ENCODE peak calls at places on chromosomes 16 and 17, in seven cellular contexts. One of them, this sample, is unnamed.

GRCh38 chr16:23826528-23827244 is 9.1 kb upstream of the PRKCB start:
- DNase-seq in Kasumi-1: peak
- DNase-seq in HEK293T: no peak
- DNase-seq in SJSA1: no peak
- DNase-seq in T-helper 22 cell: peak
- DNase-seq in activated CD8-positive, alpha-beta memory T cell treated with anti-CD3 and anti-CD28 coated beads, Interleukin-2, amount 10 ng/mL, durations not matched to agents 7 days and 5 days: peak
- DNase-seq in EL: no peak
- DNase-seq in this sample: no peak

GRCh38 chr16:31860508-31860907 is 13.1 kb upstream of the ZNF267 start:
- DNase-seq in SJSA1: no peak
- DNase-seq in activated CD8-positive, alpha-beta memory T cell treated with anti-CD3 and anti-CD28 coated beads, Interleukin-2, amount 10 ng/mL, durations not matched to agents 7 days and 5 days: no peak
- DNase-seq in T-helper 22 cell: no peak
- DNase-seq in EL: no peak
- DNase-seq in HEK293T: no peak
- DNase-seq in Kasumi-1: no peak
- DNase-seq in this sample: no peak

GRCh38 chr16:54166342-54166865 is 120.2 kb downstream of the IRX3 start:
- DNase-seq in Kasumi-1: no peak
- DNase-seq in T-helper 22 cell: no peak
- DNase-seq in EL: no peak
- DNase-seq in activated CD8-positive, alpha-beta memory T cell treated with anti-CD3 and anti-CD28 coated beads, Interleukin-2, amount 10 ng/mL, durations not matched to agents 7 days and 5 days: no peak
- DNase-seq in SJSA1: no peak
- DNase-seq in HEK293T: no peak
- DNase-seq in this sample: no peak

GRCh38 chr17:11925271-11926021 is 71.8 kb downstream of the ZNF18 start:
- DNase-seq in EL: no peak
- DNase-seq in HEK293T: no peak
- DNase-seq in activated CD8-positive, alpha-beta memory T cell treated with anti-CD3 and anti-CD28 coated beads, Interleukin-2, amount 10 ng/mL, durations not matched to agents 7 days and 5 days: no peak
- DNase-seq in Kasumi-1: no peak
- DNase-seq in T-helper 22 cell: no peak
- DNase-seq in SJSA1: no peak
- DNase-seq in this sample: no peak

GRCh38 chr17:64441772-64442549 is 7.0 kb upstream of the MILR1 start:
- DNase-seq in activated CD8-positive, alpha-beta memory T cell treated with anti-CD3 and anti-CD28 coated beads, Interleukin-2, amount 10 ng/mL, durations not matched to agents 7 days and 5 days: peak
- DNase-seq in Kasumi-1: peak
- DNase-seq in T-helper 22 cell: peak
- DNase-seq in HEK293T: no peak
- DNase-seq in SJSA1: peak
- DNase-seq in EL: no peak
- DNase-seq in this sample: no peak

GRCh38 chr17:77391668-77392375 is 251.1 kb downstream of the SEC14L1 start:
- DNase-seq in HEK293T: no peak
- DNase-seq in SJSA1: peak
- DNase-seq in Kasumi-1: peak
- DNase-seq in EL: peak
- DNase-seq in activated CD8-positive, alpha-beta memory T cell treated with anti-CD3 and anti-CD28 coated beads, Interleukin-2, amount 10 ng/mL, durations not matched to agents 7 days and 5 days: peak
- DNase-seq in T-helper 22 cell: no peak
- DNase-seq in this sample: peak

GRCh38 chr17:83186226-83186625 is 106.8 kb downstream of the METRNL start:
- DNase-seq in Kasumi-1: peak
- DNase-seq in SJSA1: peak
- DNase-seq in T-helper 22 cell: no peak
- DNase-seq in EL: no peak
- DNase-seq in activated CD8-positive, alpha-beta memory T cell treated with anti-CD3 and anti-CD28 coated beads, Interleukin-2, amount 10 ng/mL, durations not matched to agents 7 days and 5 days: peak
- DNase-seq in HEK293T: no peak
- DNase-seq in this sample: no peak

GRCh38 chr16:47374629-47375028 is 86.2 kb downstream of the ITFG1 start:
- DNase-seq in activated CD8-positive, alpha-beta memory T cell treated with anti-CD3 and anti-CD28 coated beads, Interleukin-2, amount 10 ng/mL, durations not matched to agents 7 days and 5 days: no peak
- DNase-seq in EL: no peak
- DNase-seq in HEK293T: no peak
- DNase-seq in Kasumi-1: no peak
- DNase-seq in T-helper 22 cell: no peak
- DNase-seq in SJSA1: no peak
- DNase-seq in this sample: no peak

GRCh38 chr16:31874354-31875111 is 926 bp downstream of the ZNF267 start:
- DNase-seq in T-helper 22 cell: peak
- DNase-seq in SJSA1: no peak
- DNase-seq in HEK293T: peak
- DNase-seq in Kasumi-1: peak
- DNase-seq in EL: peak
- DNase-seq in activated CD8-positive, alpha-beta memory T cell treated with anti-CD3 and anti-CD28 coated beads, Interleukin-2, amount 10 ng/mL, durations not matched to agents 7 days and 5 days: peak
- DNase-seq in this sample: peak

GRCh38 chr17:58534901-58535421 is 20.5 kb upstream of the MTMR4 start:
- DNase-seq in Kasumi-1: no peak
- DNase-seq in T-helper 22 cell: no peak
- DNase-seq in EL: peak
- DNase-seq in HEK293T: no peak
- DNase-seq in activated CD8-positive, alpha-beta memory T cell treated with anti-CD3 and anti-CD28 coated beads, Interleukin-2, amount 10 ng/mL, durations not matched to agents 7 days and 5 days: no peak
- DNase-seq in SJSA1: no peak
- DNase-seq in this sample: no peak

GRCh38 chr17:75498726-75499213 is 16.6 kb downstream of the CASKIN2 start:
- DNase-seq in activated CD8-positive, alpha-beta memory T cell treated with anti-CD3 and anti-CD28 coated beads, Interleukin-2, amount 10 ng/mL, durations not matched to agents 7 days and 5 days: no peak
- DNase-seq in Kasumi-1: peak
- DNase-seq in HEK293T: no peak
- DNase-seq in T-helper 22 cell: no peak
- DNase-seq in SJSA1: no peak
- DNase-seq in EL: peak
- DNase-seq in this sample: no peak

GRCh38 chr17:66966529-66967418 is 2.3 kb downstream of the CACNG4 start:
- DNase-seq in T-helper 22 cell: no peak
- DNase-seq in EL: no peak
- DNase-seq in SJSA1: no peak
- DNase-seq in HEK293T: no peak
- DNase-seq in activated CD8-positive, alpha-beta memory T cell treated with anti-CD3 and anti-CD28 coated beads, Interleukin-2, amount 10 ng/mL, durations not matched to agents 7 days and 5 days: no peak
- DNase-seq in Kasumi-1: no peak
- DNase-seq in this sample: no peak

GRCh38 chr17:81270279-81270678 is 24.8 kb downstream of the SLC38A10 start:
- DNase-seq in Kasumi-1: peak
- DNase-seq in EL: no peak
- DNase-seq in T-helper 22 cell: no peak
- DNase-seq in SJSA1: no peak
- DNase-seq in HEK293T: no peak
- DNase-seq in activated CD8-positive, alpha-beta memory T cell treated with anti-CD3 and anti-CD28 coated beads, Interleukin-2, amount 10 ng/mL, durations not matched to agents 7 days and 5 days: no peak
- DNase-seq in this sample: no peak

GRCh38 chr16:16014329-16015224 is 65.2 kb downstream of the ABCC1 start:
- DNase-seq in HEK293T: no peak
- DNase-seq in SJSA1: peak
- DNase-seq in T-helper 22 cell: no peak
- DNase-seq in Kasumi-1: no peak
- DNase-seq in activated CD8-positive, alpha-beta memory T cell treated with anti-CD3 and anti-CD28 coated beads, Interleukin-2, amount 10 ng/mL, durations not matched to agents 7 days and 5 days: no peak
- DNase-seq in EL: no peak
- DNase-seq in this sample: no peak

GRCh38 chr17:49456172-49456965 is 38.7 kb upstream of the NGFR start:
- DNase-seq in EL: peak
- DNase-seq in activated CD8-positive, alpha-beta memory T cell treated with anti-CD3 and anti-CD28 coated beads, Interleukin-2, amount 10 ng/mL, durations not matched to agents 7 days and 5 days: no peak
- DNase-seq in HEK293T: no peak
- DNase-seq in T-helper 22 cell: no peak
- DNase-seq in SJSA1: no peak
- DNase-seq in Kasumi-1: peak
- DNase-seq in this sample: no peak

GRCh38 chr16:1474047-1474446 is 781 bp downstream of the CLCN7 start:
- DNase-seq in EL: no peak
- DNase-seq in Kasumi-1: no peak
- DNase-seq in HEK293T: no peak
- DNase-seq in T-helper 22 cell: no peak
- DNase-seq in activated CD8-positive, alpha-beta memory T cell treated with anti-CD3 and anti-CD28 coated beads, Interleukin-2, amount 10 ng/mL, durations not matched to agents 7 days and 5 days: no peak
- DNase-seq in SJSA1: no peak
- DNase-seq in this sample: no peak

GRCh38 chr17:82016061-82016874 is 6.4 kb downstream of the CENPX start:
- DNase-seq in Kasumi-1: no peak
- DNase-seq in SJSA1: no peak
- DNase-seq in EL: no peak
- DNase-seq in T-helper 22 cell: no peak
- DNase-seq in HEK293T: no peak
- DNase-seq in activated CD8-positive, alpha-beta memory T cell treated with anti-CD3 and anti-CD28 coated beads, Interleukin-2, amount 10 ng/mL, durations not matched to agents 7 days and 5 days: no peak
- DNase-seq in this sample: no peak

GRCh38 chr16:10556240-10556639 is 24.2 kb downstream of the EMP2 start:
- DNase-seq in HEK293T: no peak
- DNase-seq in SJSA1: no peak
- DNase-seq in activated CD8-positive, alpha-beta memory T cell treated with anti-CD3 and anti-CD28 coated beads, Interleukin-2, amount 10 ng/mL, durations not matched to agents 7 days and 5 days: no peak
- DNase-seq in EL: no peak
- DNase-seq in Kasumi-1: no peak
- DNase-seq in T-helper 22 cell: no peak
- DNase-seq in this sample: no peak

GRCh38 chr17:50872710-50873424 is 6.7 kb upstream of the TOB1 start:
- DNase-seq in T-helper 22 cell: peak
- DNase-seq in SJSA1: no peak
- DNase-seq in HEK293T: no peak
- DNase-seq in EL: peak
- DNase-seq in Kasumi-1: peak
- DNase-seq in activated CD8-positive, alpha-beta memory T cell treated with anti-CD3 and anti-CD28 coated beads, Interleukin-2, amount 10 ng/mL, durations not matched to agents 7 days and 5 days: peak
- DNase-seq in this sample: no peak

GRCh38 chr17:47423406-47424295 is 99.9 kb downstream of the EFCAB13 start:
- DNase-seq in activated CD8-positive, alpha-beta memory T cell treated with anti-CD3 and anti-CD28 coated beads, Interleukin-2, amount 10 ng/mL, durations not matched to agents 7 days and 5 days: no peak
- DNase-seq in HEK293T: no peak
- DNase-seq in T-helper 22 cell: no peak
- DNase-seq in SJSA1: no peak
- DNase-seq in Kasumi-1: no peak
- DNase-seq in EL: peak
- DNase-seq in this sample: peak

GRCh38 chr17:3954921-3955320 is 9.3 kb downstream of the ATP2A3 start:
- DNase-seq in EL: no peak
- DNase-seq in SJSA1: no peak
- DNase-seq in activated CD8-positive, alpha-beta memory T cell treated with anti-CD3 and anti-CD28 coated beads, Interleukin-2, amount 10 ng/mL, durations not matched to agents 7 days and 5 days: no peak
- DNase-seq in Kasumi-1: no peak
- DNase-seq in T-helper 22 cell: no peak
- DNase-seq in HEK293T: no peak
- DNase-seq in this sample: no peak

GRCh38 chr16:17448640-17449638 is 21.8 kb downstream of the XYLT1 start:
- DNase-seq in Kasumi-1: peak
- DNase-seq in T-helper 22 cell: peak
- DNase-seq in HEK293T: no peak
- DNase-seq in activated CD8-positive, alpha-beta memory T cell treated with anti-CD3 and anti-CD28 coated beads, Interleukin-2, amount 10 ng/mL, durations not matched to agents 7 days and 5 days: peak
- DNase-seq in EL: no peak
- DNase-seq in SJSA1: no peak
- DNase-seq in this sample: no peak

GRCh38 chr17:62723842-62724241 is 84.3 kb downstream of the MARCHF10 start:
- DNase-seq in activated CD8-positive, alpha-beta memory T cell treated with anti-CD3 and anti-CD28 coated beads, Interleukin-2, amount 10 ng/mL, durations not matched to agents 7 days and 5 days: no peak
- DNase-seq in Kasumi-1: no peak
- DNase-seq in SJSA1: no peak
- DNase-seq in HEK293T: peak
- DNase-seq in EL: no peak
- DNase-seq in T-helper 22 cell: no peak
- DNase-seq in this sample: no peak

GRCh38 chr16:83624436-83625120 is 183.2 kb upstream of the HSBP1 start:
- DNase-seq in HEK293T: no peak
- DNase-seq in EL: no peak
- DNase-seq in T-helper 22 cell: no peak
- DNase-seq in activated CD8-positive, alpha-beta memory T cell treated with anti-CD3 and anti-CD28 coated beads, Interleukin-2, amount 10 ng/mL, durations not matched to agents 7 days and 5 days: no peak
- DNase-seq in SJSA1: peak
- DNase-seq in Kasumi-1: no peak
- DNase-seq in this sample: no peak

GRCh38 chr17:37490638-37491614 is 1.2 kb downstream of the DUSP14 start:
- DNase-seq in EL: peak
- DNase-seq in HEK293T: peak
- DNase-seq in Kasumi-1: peak
- DNase-seq in SJSA1: peak
- DNase-seq in activated CD8-positive, alpha-beta memory T cell treated with anti-CD3 and anti-CD28 coated beads, Interleukin-2, amount 10 ng/mL, durations not matched to agents 7 days and 5 days: no peak
- DNase-seq in T-helper 22 cell: no peak
- DNase-seq in this sample: peak

GRCh38 chr17:46013502-46014165 is 14.6 kb downstream of the STH start:
- DNase-seq in Kasumi-1: no peak
- DNase-seq in SJSA1: no peak
- DNase-seq in EL: peak
- DNase-seq in HEK293T: no peak
- DNase-seq in activated CD8-positive, alpha-beta memory T cell treated with anti-CD3 and anti-CD28 coated beads, Interleukin-2, amount 10 ng/mL, durations not matched to agents 7 days and 5 days: no peak
- DNase-seq in T-helper 22 cell: no peak
- DNase-seq in this sample: no peak

GRCh38 chr17:62578757-62579487 is 48.5 kb upstream of the MRC2 start:
- DNase-seq in activated CD8-positive, alpha-beta memory T cell treated with anti-CD3 and anti-CD28 coated beads, Interleukin-2, amount 10 ng/mL, durations not matched to agents 7 days and 5 days: no peak
- DNase-seq in SJSA1: no peak
- DNase-seq in EL: no peak
- DNase-seq in HEK293T: no peak
- DNase-seq in T-helper 22 cell: no peak
- DNase-seq in Kasumi-1: no peak
- DNase-seq in this sample: no peak

GRCh38 chr17:50847566-50847965 is 12.2 kb downstream of the WFIKKN2 start:
- DNase-seq in Kasumi-1: no peak
- DNase-seq in EL: no peak
- DNase-seq in SJSA1: no peak
- DNase-seq in activated CD8-positive, alpha-beta memory T cell treated with anti-CD3 and anti-CD28 coated beads, Interleukin-2, amount 10 ng/mL, durations not matched to agents 7 days and 5 days: peak
- DNase-seq in HEK293T: no peak
- DNase-seq in T-helper 22 cell: no peak
- DNase-seq in this sample: no peak

GRCh38 chr17:30590086-30590485 is 112.9 kb downstream of the GOSR1 start:
- DNase-seq in EL: no peak
- DNase-seq in T-helper 22 cell: no peak
- DNase-seq in activated CD8-positive, alpha-beta memory T cell treated with anti-CD3 and anti-CD28 coated beads, Interleukin-2, amount 10 ng/mL, durations not matched to agents 7 days and 5 days: no peak
- DNase-seq in SJSA1: no peak
- DNase-seq in Kasumi-1: peak
- DNase-seq in HEK293T: no peak
- DNase-seq in this sample: no peak

GRCh38 chr16:86375841-86376240 is 134.5 kb upstream of the FOXF1 start:
- DNase-seq in SJSA1: no peak
- DNase-seq in EL: peak
- DNase-seq in T-helper 22 cell: no peak
- DNase-seq in Kasumi-1: no peak
- DNase-seq in activated CD8-positive, alpha-beta memory T cell treated with anti-CD3 and anti-CD28 coated beads, Interleukin-2, amount 10 ng/mL, durations not matched to agents 7 days and 5 days: no peak
- DNase-seq in HEK293T: no peak
- DNase-seq in this sample: no peak

GRCh38 chr16:14549789-14550153 is 80.3 kb downstream of the PARN start:
- DNase-seq in activated CD8-positive, alpha-beta memory T cell treated with anti-CD3 and anti-CD28 coated beads, Interleukin-2, amount 10 ng/mL, durations not matched to agents 7 days and 5 days: no peak
- DNase-seq in T-helper 22 cell: no peak
- DNase-seq in EL: no peak
- DNase-seq in SJSA1: no peak
- DNase-seq in Kasumi-1: no peak
- DNase-seq in HEK293T: no peak
- DNase-seq in this sample: peak

This sample was measured in Calu3.